ENCODE peak calls at places on chromosome 15, in ten cellular contexts. H is mucosa of descending colon, T is K562, Q is endothelial cell of umbilical vein, A is psoas muscle, I is fibroblast of the aortic adventitia, R is heart left ventricle, O is transverse colon, S is colonic mucosa, B is GM12865. D is an unnamed sample.

GRCh38 chr15:94671845-94672524 is 440.6 kb downstream of the MCTP2 start:
- DNase-seq in H (no peak), T (no peak), Q (peak; percentile 94), A (no peak), I (no peak), R (peak; percentile 30), O (no peak), S (no peak), B (no peak), D (peak; percentile 12)

GRCh38 chr15:71761649-71762048 is 48.7 kb upstream of the NR2E3 start:
- DNase-seq in H (peak; percentile 73), T (no peak), Q (peak; percentile 84), A (no peak), I (peak; percentile 82), R (peak; percentile 79), O (peak; percentile 71), S (peak; percentile 79), B (no peak), D (peak; percentile 78)

GRCh38 chr15:33964665-33965040 is 3.6 kb upstream of the CHRM5 start:
- DNase-seq in H (no peak), T (no peak), Q (no peak), A (no peak), I (peak; percentile 24), R (no peak), O (no peak), S (no peak), B (no peak), D (no peak)

GRCh38 chr15:87032291-87032690 is 952.6 kb downstream of the AGBL1 start:
- DNase-seq in H (no peak), T (no peak), Q (no peak), A (no peak), I (peak; percentile 16), R (no peak), O (no peak), S (no peak), B (no peak), D (no peak)

GRCh38 chr15:31298707-31299172 is 27.9 kb upstream of the KLF13 start:
- DNase-seq in H (no peak), T (peak; percentile 42), Q (no peak), A (no peak), I (no peak), R (no peak), O (no peak), S (no peak), B (no peak), D (no peak)

GRCh38 chr15:74867562-74868458 is 5.4 kb downstream of the SCAMP2 start:
- DNase-seq in H (peak; percentile 65), T (no peak), Q (peak; percentile 46), A (no peak), I (no peak), R (no peak), O (peak; percentile 58), S (peak; percentile 69), B (no peak), D (no peak)

GRCh38 chr15:74037171-74038117 is 42.9 kb downstream of the PML start:
- DNase-seq in H (no peak), T (no peak), Q (no peak), A (no peak), I (no peak), R (no peak), O (no peak), S (no peak), B (no peak), D (no peak)

GRCh38 chr15:95457520-95457919 is 873.0 kb upstream of the NR2F2 start:
- DNase-seq in H (no peak), T (no peak), Q (peak; percentile 48), A (no peak), I (peak; percentile 66), R (no peak), O (no peak), S (no peak), B (no peak), D (no peak)

GRCh38 chr15:70762469-70763119 is 764 bp downstream of the UACA start:
- DNase-seq in H (peak; percentile 61), T (no peak), Q (peak; percentile 59), A (peak; percentile 79), I (peak; percentile 82), R (peak; percentile 38), O (peak; percentile 50), S (peak; percentile 67), B (no peak), D (peak; percentile 88)

GRCh38 chr15:29612096-29612495 is 210.2 kb downstream of the TJP1 start:
- DNase-seq in H (no peak), T (no peak), Q (peak; percentile 9), A (no peak), I (peak; percentile 95), R (no peak), O (no peak), S (no peak), B (no peak), D (peak; percentile 77)

GRCh38 chr15:83164409-83165404 is 42.9 kb downstream of the HDGFL3 start:
- DNase-seq in H (no peak), T (no peak), Q (peak; percentile 80), A (no peak), I (peak; percentile 31), R (no peak), O (no peak), S (no peak), B (peak; percentile 41), D (peak; percentile 10)

GRCh38 chr15:35000511-35000910 is 12.4 kb upstream of the ZNF770 start:
- DNase-seq in H (no peak), T (no peak), Q (no peak), A (no peak), I (peak; percentile 80), R (no peak), O (no peak), S (no peak), B (no peak), D (peak; percentile 79)

GRCh38 chr15:68205949-68206539 is 912 bp upstream of the CALML4 start:
- DNase-seq in H (peak; percentile 92), T (peak; percentile 82), Q (peak; percentile 24), A (peak; percentile 76), I (no peak), R (peak; percentile 74), O (peak; percentile 92), S (peak; percentile 95), B (no peak), D (no peak)

GRCh38 chr15:80780416-80781221 is 1.4 kb downstream of the CEMIP start:
- DNase-seq in H (peak; percentile 76), T (peak; percentile 40), Q (peak; percentile 42), A (peak; percentile 58), I (peak; percentile 69), R (peak; percentile 55), O (peak; percentile 53), S (peak; percentile 72), B (no peak), D (peak; percentile 73)

GRCh38 chr15:42373274-42373673 is 14.0 kb downstream of the CAPN3 start:
- DNase-seq in H (no peak), T (no peak), Q (no peak), A (peak; percentile 88), I (no peak), R (peak; percentile 75), O (no peak), S (no peak), B (no peak), D (no peak)

GRCh38 chr15:42368096-42368495 is 8.8 kb downstream of the CAPN3 start:
- DNase-seq in H (no peak), T (no peak), Q (no peak), A (no peak), I (peak; percentile 15), R (no peak), O (no peak), S (no peak), B (no peak), D (peak; percentile 79)

GRCh38 chr15:42373936-42374335 is 14.6 kb downstream of the CAPN3 start:
- DNase-seq in H (no peak), T (no peak), Q (no peak), A (no peak), I (no peak), R (no peak), O (no peak), S (no peak), B (no peak), D (no peak)

GRCh38 chr15:42374810-42375209 is 15.5 kb downstream of the CAPN3 start:
- DNase-seq in H (no peak), T (no peak), Q (no peak), A (no peak), I (no peak), R (no peak), O (no peak), S (no peak), B (no peak), D (no peak)

GRCh38 chr15:42371125-42371524 is 11.8 kb downstream of the CAPN3 start:
- DNase-seq in H (no peak), T (peak; percentile 61), Q (no peak), A (no peak), I (peak; percentile 29), R (no peak), O (no peak), S (no peak), B (no peak), D (peak; percentile 50)
- TF ChIP-seq CTCF in H (no peak), T (peak; percentile 44), Q (no peak), A (no peak), I (no peak), R (no peak), O (no peak), S (no peak), B (no peak), D (peak; percentile 33)

GRCh38 chr15:90046846-90047481 is 45.8 kb downstream of the ZNF710 start:
- DNase-seq in H (peak; percentile 85), T (no peak), Q (no peak), A (peak; percentile 66), I (no peak), R (peak; percentile 62), O (peak; percentile 79), S (peak; percentile 85), B (peak; percentile 63), D (no peak)
- H3K4me3 ChIP-seq in H (no peak overlapping the region), T (no peak overlapping the region), Q (no peak overlapping the region), A (no peak overlapping the region), I (no peak overlapping the region), R (no peak overlapping the region), O (no peak overlapping the region), S (no peak overlapping the region), B (no peak overlapping the region), D (no peak overlapping the region)

DNA sequence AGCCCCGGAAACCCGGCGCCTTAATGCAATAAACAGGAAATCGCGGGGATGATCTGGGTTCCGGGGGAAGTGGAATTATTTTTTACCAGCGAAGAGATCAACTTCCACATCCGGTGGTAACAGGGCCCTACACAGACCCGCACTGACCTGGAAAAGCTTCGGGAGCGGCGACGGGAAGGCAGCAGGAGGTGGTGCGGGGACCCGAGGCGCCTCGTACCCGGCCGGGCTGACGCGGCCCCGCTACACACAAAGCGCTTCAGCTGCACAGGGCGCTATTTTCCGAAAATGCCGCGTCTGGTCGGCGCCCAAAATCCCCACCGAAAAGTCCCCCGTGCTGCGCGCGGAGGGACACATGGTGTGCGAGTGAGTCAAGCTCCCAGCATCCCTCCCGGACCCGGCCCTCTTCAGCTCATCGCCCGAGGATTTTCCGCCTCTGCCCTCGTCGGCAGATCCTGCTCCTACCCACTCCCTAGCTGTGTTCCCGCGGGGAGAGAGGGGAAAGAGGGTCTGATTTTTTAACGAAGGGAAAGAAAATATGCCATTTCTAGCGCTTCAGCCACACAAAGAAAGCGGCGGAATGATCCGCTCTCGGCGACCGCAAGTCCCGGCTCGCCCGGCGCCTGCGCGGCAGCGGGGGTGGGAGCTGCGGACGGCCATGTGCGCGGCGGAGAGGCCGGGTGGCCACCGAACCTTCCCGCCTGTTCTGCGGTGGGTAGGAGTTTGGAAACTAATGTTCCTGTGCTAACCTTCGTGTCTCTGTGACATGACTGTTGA is at the start of gene GABPB1:
- DNase-seq in H (peak; percentile 86), T (peak; percentile 95), Q (peak; percentile 93), A (peak; percentile 94), I (peak; percentile 97), R (peak; percentile 89), O (peak; percentile 89), S (peak; percentile 83), B (peak; percentile 98), D (peak; percentile 96)
- TF ChIP-seq CTCF in H (no peak), T (no peak), Q (no peak), A (no peak), I (no peak), R (no peak), O (no peak), S (no peak), B (no peak), D (no peak)

GRCh38 chr15:62469874-62470688 is 305.0 kb upstream of the C2CD4B start:
- DNase-seq in H (no peak), T (no peak), Q (no peak), A (peak; percentile 78), I (peak; percentile 97), R (peak; percentile 77), O (no peak), S (no peak), B (no peak), D (peak; percentile 57)
- H3K4me3 ChIP-seq in H (no peak overlapping the region), T (no peak overlapping the region), Q (no peak overlapping the region), A (no peak overlapping the region), I (no peak overlapping the region), R (no peak overlapping the region), O (no peak overlapping the region), S (no peak overlapping the region), B (no peak overlapping the region), D (no peak overlapping the region)

D was measured in fibroblast of villous mesenchyme.